ENCODE peak calls at places on chromosomes 1 and 21, in four cellular contexts. R is tibial artery, O is K562, B is uterus. P is an unnamed sample.

GRCh38 chr1:159985456-159985855 is 31.4 kb upstream of the SLAMF9 start:
- DNase-seq in R (no peak), O (no peak), B (no peak), P (no peak)

GRCh38 chr1:107142370-107142668 is 1.5 kb downstream of the NTNG1 start:
- DNase-seq in R (no peak), O (no peak), B (no peak), P (no peak)

GRCh38 chr1:110243146-110243545 is 33.0 kb downstream of the KCNC4 start:
- DNase-seq in R (no peak), O (no peak), B (no peak), P (no peak)

GRCh38 chr1:238409191-238409846 is 518.6 kb upstream of the ZP4 start:
- DNase-seq in R (no peak), O (no peak), B (no peak), P (no peak)

GRCh38 chr1:44594353-44594752 is 79.9 kb downstream of the TMEM53 start:
- DNase-seq in R (no peak), O (no peak), B (no peak), P (no peak)

GRCh38 chr1:2240251-2241156 is 12.4 kb downstream of the SKI start:
- DNase-seq in R (peak; percentile 87), O (no peak), B (peak; percentile 65), P (peak; percentile 89)

GRCh38 chr1:2801046-2801445 is 447 bp downstream of the TTC34 start:
- DNase-seq in R (no peak), O (no peak), B (no peak), P (peak; percentile 35)

GRCh38 chr1:43969416-43969745 is 429 bp upstream of the DPH2 start:
- DNase-seq in R (no peak), O (no peak), B (no peak), P (no peak)

GRCh38 chr1:93591833-93592635 is 89.6 kb downstream of the BCAR3 start:
- DNase-seq in R (no peak), O (peak; percentile 57), B (no peak), P (peak; percentile 67)

GRCh38 chr1:212977781-212978645 is 27.7 kb downstream of the VASH2 start:
- DNase-seq in R (no peak), O (no peak), B (no peak), P (no peak)

GRCh38 chr1:101293461-101294045 is 56.7 kb downstream of the S1PR1 start:
- DNase-seq in R (no peak), O (no peak), B (no peak), P (no peak)

GRCh38 chr1:37474697-37475379 is 458 bp downstream of the ZC3H12A start:
- DNase-seq in R (no peak), O (peak; percentile 52), B (no peak), P (peak; percentile 84)

GRCh38 chr1:151504252-151504651 is 6.9 kb upstream of the CGN start:
- DNase-seq in R (no peak), O (no peak), B (no peak), P (no peak)

GRCh38 chr1:71298633-71299032 is 217.8 kb upstream of the ZRANB2 start:
- DNase-seq in R (peak; percentile 36), O (no peak), B (no peak), P (peak; percentile 65)

GRCh38 chr21:43645414-43645891 is 13.8 kb downstream of the HSF2BP start:
- DNase-seq in R (peak; percentile 72), O (peak; percentile 62), B (peak; percentile 42), P (no peak)

DNA sequence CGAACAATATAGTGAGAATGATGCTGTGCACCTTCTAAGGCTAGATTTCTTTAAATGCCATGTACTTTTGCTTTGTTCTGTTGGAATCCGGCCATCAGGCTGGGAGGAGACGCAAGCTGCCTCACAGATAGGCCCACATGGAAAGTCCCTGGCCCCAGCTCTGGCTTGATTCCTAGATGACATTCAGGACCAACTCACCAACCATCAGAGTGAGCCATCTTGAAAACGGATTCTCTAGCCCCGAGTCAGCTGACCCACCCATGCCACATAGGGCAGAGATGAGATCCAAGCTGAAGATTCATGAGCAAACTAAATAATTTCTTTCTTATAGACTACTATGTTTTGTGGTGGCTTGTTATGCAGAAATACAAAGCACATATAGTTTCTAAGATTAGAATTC is 164.3 kb downstream of the ZNF281 start:
- DNase-seq in R (no peak), O (no peak), B (no peak), P (no peak)
- TF ChIP-seq CTCF in R (no peak), O (no peak), B (no peak), P (no peak)

GRCh38 chr1:204366759-204367158 is 7.0 kb upstream of the PLEKHA6 start:
- DNase-seq in R (no peak), O (peak; percentile 60), B (no peak), P (no peak)
- TF ChIP-seq CTCF in R (no peak), O (peak; percentile 62), B (no peak), P (no peak)

DNA sequence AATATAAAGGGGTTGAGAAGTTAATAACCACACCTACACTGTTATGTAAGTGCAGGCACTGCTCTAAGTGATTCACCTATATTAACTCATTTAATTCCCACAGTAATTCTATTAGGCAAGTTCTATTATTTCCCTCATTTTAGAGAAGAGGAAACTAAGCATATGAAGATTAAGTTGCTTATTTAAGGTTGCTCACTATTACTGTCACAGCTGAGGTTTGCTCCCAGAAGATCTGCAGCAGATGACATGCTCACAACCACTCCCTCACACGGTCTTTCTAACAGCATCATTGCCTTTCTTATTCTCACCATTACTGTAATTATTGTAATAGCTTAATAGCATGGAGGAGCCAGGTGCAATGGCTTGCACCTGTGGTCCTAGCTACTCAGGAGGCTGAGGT is 196.4 kb upstream of the GREM2 start:
- DNase-seq in R (no peak), O (no peak), B (no peak), P (no peak)
- TF ChIP-seq CTCF in R (no peak), O (no peak), B (no peak), P (no peak)

GRCh38 chr1:25615172-25615541 is 1.4 kb upstream of the MAN1C1 start:
- DNase-seq in R (no peak), O (no peak), B (no peak), P (no peak)
- TF ChIP-seq CTCF in R (no peak), O (no peak), B (no peak), P (no peak)

DNA sequence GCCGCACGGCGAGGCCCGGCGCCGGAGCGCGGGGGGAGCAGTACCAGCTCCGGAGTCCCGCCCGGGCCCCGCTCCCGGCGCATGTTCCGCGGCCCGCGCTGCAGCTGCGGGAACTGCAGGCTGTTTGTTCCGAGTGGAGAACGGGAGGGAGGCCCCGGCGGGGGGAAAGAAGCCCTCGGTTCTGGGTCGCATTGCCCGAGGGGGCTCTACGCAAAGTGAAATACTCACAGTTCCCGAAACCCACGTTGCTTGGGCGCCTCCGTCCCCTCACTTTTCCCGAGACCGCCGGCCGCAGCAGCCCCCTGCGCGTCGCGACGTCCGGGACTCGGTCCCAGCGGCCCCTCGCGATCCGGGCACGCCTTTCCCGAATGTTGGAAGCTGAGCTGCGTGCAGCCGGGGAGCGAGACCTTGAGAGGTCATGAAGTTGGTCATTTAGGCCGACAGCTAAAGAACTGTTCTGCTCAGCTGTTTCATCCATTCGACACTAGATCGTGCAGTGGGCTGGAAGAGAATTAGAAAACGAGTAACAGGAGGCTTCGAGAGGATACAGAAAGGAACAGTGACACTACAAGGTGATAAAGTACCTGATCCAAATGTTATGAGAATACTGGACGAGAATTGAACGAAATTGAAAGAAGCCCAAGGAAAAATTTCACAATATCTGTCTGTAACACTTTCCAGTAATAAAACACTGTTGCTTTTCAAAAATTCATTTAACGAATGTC is 596 bp upstream of the LIN9 start:
- DNase-seq in R (no peak), O (no peak), B (no peak), P (no peak)
- TF ChIP-seq CTCF in R (peak; percentile 41), O (peak; percentile 16), B (peak; percentile 50), P (no peak)

DNA sequence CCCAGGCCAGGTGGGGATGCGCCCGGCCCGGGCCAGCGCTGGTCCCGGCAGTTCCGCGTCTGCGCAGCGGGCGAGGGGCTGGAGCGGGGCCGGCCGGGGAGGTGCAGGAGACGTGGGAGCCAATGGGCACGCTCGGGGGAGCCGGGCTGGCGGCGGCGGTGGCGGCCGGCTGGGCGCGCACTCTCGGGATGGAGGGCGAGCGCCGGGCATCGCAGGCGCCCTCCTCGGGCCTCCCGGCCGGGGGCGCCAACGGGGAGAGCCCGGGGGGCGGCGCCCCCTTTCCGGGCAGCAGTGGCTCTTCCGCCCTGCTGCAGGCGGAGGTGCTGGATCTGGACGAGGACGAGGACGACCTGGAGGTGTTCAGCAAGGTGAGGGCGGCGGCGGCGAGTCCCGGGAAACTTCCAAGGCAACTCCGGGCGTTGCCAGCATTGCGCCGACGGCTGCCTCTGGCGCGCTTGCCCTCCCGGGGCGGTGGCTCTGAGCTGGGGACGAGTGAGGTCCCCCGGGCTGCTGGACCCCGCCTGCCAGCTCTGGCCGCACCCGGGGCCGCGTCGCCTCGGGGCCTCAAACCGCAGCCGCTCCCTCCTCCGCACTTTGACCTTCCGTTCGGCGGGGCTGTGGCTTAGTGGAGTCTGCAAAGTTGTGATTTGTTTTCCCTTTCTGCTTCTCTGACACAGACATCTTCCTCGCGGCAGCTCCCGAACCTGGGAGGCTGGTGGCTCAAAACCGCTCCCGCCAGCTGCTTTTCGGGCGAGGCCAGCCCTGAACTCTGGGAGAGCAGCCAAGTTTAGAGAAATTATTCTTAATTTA is at the start of gene SNX7:
- DNase-seq in R (peak; percentile 79), O (no peak), B (peak; percentile 83), P (peak; percentile 88)
- TF ChIP-seq CTCF in R (peak; percentile 23), O (no peak), B (peak; percentile 24), P (peak; percentile 25)

P was measured in suprapubic skin.